ENCODE peak calls at places on chromosomes 12 and 14, in seven cellular contexts. N is stomach; R is stimulated activated CD8-positive, alpha-beta memory T cell treated with anti-CD3 and anti-CD28 coated beads, Interleukin-15, amount 100 ng/mL, for 24 hours; W is lower lobe of right lung; A is A549; S is effector memory CD8-positive, alpha-beta T cell; H is nephron progenitor cell. L is an unnamed sample.

GRCh38 chr12:5000658-5001390 is 42.9 kb upstream of the KCNA5 start:
- DNase-seq in N (no peak), R (no peak), W (no peak), A (no peak), S (no peak), H (no peak), L (no peak)

GRCh38 chr14:22898302-22898894 is 15.4 kb downstream of the REM2 start:
- DNase-seq in N (no peak), R (no peak), W (no peak), A (peak; percentile 24), S (no peak), H (no peak), L (no peak)

GRCh38 chr12:68865399-68866154 is 57.6 kb downstream of the MDM2 start:
- DNase-seq in N (no peak), R (no peak), W (no peak), A (no peak), S (no peak), H (no peak), L (no peak)

GRCh38 chr12:68259318-68259940 is 6.0 kb upstream of the IL22 start:
- DNase-seq in N (no peak), R (no peak), W (no peak), A (no peak), S (no peak), H (no peak), L (peak; percentile 91)

GRCh38 chr12:119115296-119115905 is 63.3 kb upstream of the HSPB8 start:
- DNase-seq in N (no peak), R (no peak), W (no peak), A (peak; percentile 50), S (no peak), H (peak; percentile 70), L (no peak)

GRCh38 chr14:23577004-23577681 is 1.4 kb downstream of the JPH4 start:
- DNase-seq in N (peak; percentile 44), R (no peak), W (no peak), A (no peak), S (no peak), H (peak; percentile 71), L (no peak)

GRCh38 chr14:22492601-22493000 is 96.4 kb downstream of the DAD1 start:
- DNase-seq in N (no peak), R (no peak), W (no peak), A (no peak), S (no peak), H (no peak), L (no peak)

GRCh38 chr12:22169281-22169824 is 123.3 kb downstream of the CMAS start:
- DNase-seq in N (no peak), R (no peak), W (no peak), A (no peak), S (no peak), H (no peak), L (no peak)

GRCh38 chr12:132084681-132085635 is 59.2 kb downstream of the DDX51 start:
- DNase-seq in N (peak; percentile 63), R (peak; percentile 17), W (peak; percentile 85), A (peak; percentile 56), S (peak; percentile 25), H (peak; percentile 79), L (no peak)

GRCh38 chr12:13093191-13093849 is 10.1 kb downstream of the GSG1 start:
- DNase-seq in N (no peak), R (no peak), W (no peak), A (no peak), S (no peak), H (no peak), L (no peak)

GRCh38 chr12:72432037-72432604 is 160.0 kb downstream of the TRHDE start:
- DNase-seq in N (no peak), R (no peak), W (no peak), A (no peak), S (no peak), H (no peak), L (no peak)

GRCh38 chr12:108457006-108457733 is 57.9 kb upstream of the FICD start:
- DNase-seq in N (no peak), R (no peak), W (no peak), A (peak; percentile 68), S (peak; percentile 11), H (peak; percentile 34), L (peak; percentile 24)

GRCh38 chr12:46908936-46909635 is 83.3 kb upstream of the SLC38A4 start:
- DNase-seq in N (no peak), R (no peak), W (no peak), A (no peak), S (no peak), H (no peak), L (no peak)

GRCh38 chr12:84397279-84397678 is 515.3 kb downstream of the SLC6A15 start:
- DNase-seq in N (no peak), R (no peak), W (no peak), A (no peak), S (no peak), H (no peak), L (no peak)

GRCh38 chr12:64160021-64160717 is 61.9 kb downstream of the KICS2 start:
- DNase-seq in N (no peak), R (no peak), W (no peak), A (no peak), S (no peak), H (no peak), L (no peak)

GRCh38 chr14:99757331-99758070 is 35.7 kb upstream of the EML1 start:
- DNase-seq in N (no peak), R (no peak), W (no peak), A (peak; percentile 82), S (no peak), H (no peak), L (peak; percentile 93)

GRCh38 chr12:91579516-91580263 is 397.1 kb upstream of the DCN start:
- DNase-seq in N (no peak), R (no peak), W (no peak), A (no peak), S (no peak), H (no peak), L (no peak)

GRCh38 chr14:99513183-99513694 is 32.0 kb downstream of the CCNK start:
- DNase-seq in N (no peak), R (no peak), W (no peak), A (no peak), S (no peak), H (no peak), L (no peak)

GRCh38 chr14:99566009-99566389 is 38.0 kb downstream of the CCDC85C start:
- DNase-seq in N (peak; percentile 77), R (no peak), W (no peak), A (no peak), S (no peak), H (no peak), L (no peak)

GRCh38 chr12:8887285-8887715 is 27.0 kb upstream of the PHC1 start:
- DNase-seq in N (no peak), R (no peak), W (no peak), A (no peak), S (no peak), H (no peak), L (no peak)

GRCh38 chr12:27081668-27082091 is 698 bp downstream of the C12orf71 start:
- DNase-seq in N (no peak), R (no peak), W (no peak), A (peak; percentile 41), S (no peak), H (no peak), L (no peak)

GRCh38 chr14:95727084-95727700 is 13.3 kb upstream of the TCL1A start:
- DNase-seq in N (no peak), R (no peak), W (no peak), A (no peak), S (no peak), H (no peak), L (no peak)

GRCh38 chr12:30045171-30045570 is 261.4 kb upstream of the TMTC1 start:
- DNase-seq in N (no peak), R (no peak), W (no peak), A (no peak), S (no peak), H (no peak), L (no peak)

GRCh38 chr12:120214626-120215356 is 13.9 kb upstream of the RPLP0 start:
- DNase-seq in N (no peak), R (no peak), W (no peak), A (no peak), S (no peak), H (no peak), L (no peak)

GRCh38 chr12:116066381-116067230 is 210.9 kb downstream of the MED13L start:
- DNase-seq in N (peak; percentile 57), R (peak; percentile 3), W (peak; percentile 65), A (peak; percentile 72), S (peak; percentile 48), H (peak; percentile 52), L (no peak)

GRCh38 chr14:39107624-39108023 is 4.6 kb upstream of the SEC23A start:
- DNase-seq in N (no peak), R (no peak), W (no peak), A (peak; percentile 44), S (no peak), H (no peak), L (no peak)